ENCODE peak calls at places on chromosomes 7 and 10, in ten cellular contexts. U is heart right ventricle, K is BJ, N is AG04449, P is GM12865, L is right atrium auricular region, D is GM12864, R is cardiac muscle cell, V is psoas muscle, S is A549. A is an unnamed sample.

GRCh38 chr10:71985542-71986250 is 21.5 kb downstream of the CHST3 start:
- DNase-seq in U (peak), K (peak), N (no peak), P (peak), L (no peak), D (peak), R (peak), V (peak), S (no peak), A (peak)

GRCh38 chr7:5750026-5750425 is 31.4 kb downstream of the RNF216 start:
- DNase-seq in U (no peak), K (no peak), N (no peak), P (no peak), L (no peak), D (no peak), R (peak), V (no peak), S (no peak), A (no peak)

GRCh38 chr10:70589762-70590662 is 12.5 kb downstream of the PRF1 start:
- DNase-seq in U (peak), K (no peak), N (no peak), P (no peak), L (no peak), D (no peak), R (peak), V (no peak), S (no peak), A (peak)

GRCh38 chr7:79063019-79063698 is 390.3 kb downstream of the MAGI2 start:
- DNase-seq in U (no peak), K (no peak), N (no peak), P (no peak), L (no peak), D (no peak), R (no peak), V (no peak), S (no peak), A (no peak)

GRCh38 chr10:97127960-97128850 is 57.6 kb downstream of the SLIT1 start:
- DNase-seq in U (no peak), K (no peak), N (no peak), P (no peak), L (no peak), D (no peak), R (no peak), V (no peak), S (no peak), A (peak)

GRCh38 chr7:91850455-91850854 is 30.0 kb downstream of the MTERF1 start:
- DNase-seq in U (no peak), K (no peak), N (no peak), P (no peak), L (no peak), D (no peak), R (peak), V (no peak), S (no peak), A (peak)

GRCh38 chr7:153399554-153399940 is 640.0 kb downstream of the ACTR3B start:
- DNase-seq in U (no peak), K (no peak), N (no peak), P (no peak), L (no peak), D (no peak), R (no peak), V (no peak), S (no peak), A (no peak)

GRCh38 chr7:113256883-113257531 is 138.7 kb upstream of the SMIM30 start:
- DNase-seq in U (no peak), K (no peak), N (no peak), P (no peak), L (no peak), D (no peak), R (peak), V (no peak), S (no peak), A (peak)

GRCh38 chr10:11043446-11044127 is 25.9 kb downstream of the CELF2 start:
- DNase-seq in U (no peak), K (no peak), N (no peak), P (no peak), L (no peak), D (no peak), R (no peak), V (no peak), S (no peak), A (no peak)

GRCh38 chr7:102883098-102883860 is 29.5 kb upstream of the LRRC17 start:
- DNase-seq in U (no peak), K (no peak), N (no peak), P (no peak), L (no peak), D (no peak), R (peak), V (no peak), S (no peak), A (peak)

GRCh38 chr10:101617102-101617823 is 29.1 kb downstream of the DPCD start:
- DNase-seq in U (no peak), K (no peak), N (no peak), P (peak), L (no peak), D (peak), R (peak), V (no peak), S (peak), A (no peak)

GRCh38 chr7:156999611-157000046 is 10.8 kb downstream of the MNX1 start:
- DNase-seq in U (no peak), K (no peak), N (no peak), P (no peak), L (no peak), D (no peak), R (no peak), V (no peak), S (no peak), A (no peak)

GRCh38 chr7:134300988-134301387 is 15.7 kb downstream of the SLC35B4 start:
- DNase-seq in U (no peak), K (no peak), N (no peak), P (no peak), L (no peak), D (no peak), R (no peak), V (no peak), S (no peak), A (no peak)

GRCh38 chr7:114310344-114311118 is 104.1 kb upstream of the FOXP2 start:
- DNase-seq in U (no peak), K (no peak), N (no peak), P (peak), L (no peak), D (no peak), R (no peak), V (no peak), S (no peak), A (no peak)

GRCh38 chr10:86671419-86671818 is 3.1 kb downstream of the LDB3 start:
- DNase-seq in U (no peak), K (no peak), N (no peak), P (no peak), L (no peak), D (no peak), R (no peak), V (no peak), S (no peak), A (no peak)

GRCh38 chr7:104794154-104794553 is 219.9 kb upstream of the KMT2E start:
- DNase-seq in U (no peak), K (no peak), N (no peak), P (no peak), L (no peak), D (no peak), R (no peak), V (no peak), S (no peak), A (no peak)

GRCh38 chr10:103765981-103766380 is 89.4 kb downstream of the SH3PXD2A start:
- DNase-seq in U (no peak), K (no peak), N (no peak), P (peak), L (no peak), D (no peak), R (no peak), V (no peak), S (no peak), A (no peak)

GRCh38 chr7:3187378-3188040 is 113.5 kb upstream of the SDK1 start:
- DNase-seq in U (no peak), K (no peak), N (no peak), P (no peak), L (no peak), D (no peak), R (no peak), V (no peak), S (no peak), A (no peak)

GRCh38 chr10:10259013-10259412 is 758.7 kb upstream of the CELF2 start:
- DNase-seq in U (no peak), K (no peak), N (no peak), P (no peak), L (no peak), D (no peak), R (no peak), V (no peak), S (no peak), A (no peak)

GRCh38 chr7:133070562-133070961 is 11.3 kb downstream of the CHCHD3 start:
- DNase-seq in U (no peak), K (no peak), N (no peak), P (no peak), L (no peak), D (no peak), R (peak), V (no peak), S (no peak), A (no peak)

GRCh38 chr10:15487376-15487775 is 116.3 kb upstream of the FAM171A1 start:
- DNase-seq in U (no peak), K (no peak), N (no peak), P (no peak), L (no peak), D (no peak), R (no peak), V (no peak), S (no peak), A (no peak)

GRCh38 chr10:70603439-70603778 is 868 bp upstream of the PRF1 start:
- DNase-seq in U (no peak), K (no peak), N (no peak), P (no peak), L (peak), D (no peak), R (no peak), V (no peak), S (no peak), A (no peak)

GRCh38 chr10:16822726-16823360 is 5.6 kb upstream of the RSU1 start:
- DNase-seq in U (no peak), K (no peak), N (no peak), P (no peak), L (no peak), D (no peak), R (no peak), V (no peak), S (no peak), A (no peak)
- H3K4me3 ChIP-seq in U (no peak), K (no peak), N (no peak), P (no peak), L (no peak), D (no peak), R (no peak), V (no peak), S (no peak), A (no peak)

GRCh38 chr7:135327458-135327857 is 93.8 kb downstream of the STRA8 start:
- DNase-seq in U (no peak), K (no peak), N (no peak), P (no peak), L (no peak), D (no peak), R (no peak), V (no peak), S (no peak), A (no peak)
- TF ChIP-seq CTCF in U (no peak), K (no peak), N (no peak), P (no peak), L (no peak), D (no peak), R (no peak), V (no peak), S (no peak), A (no peak)

GRCh38 chr10:14173391-14173705 is 157.4 kb downstream of the FRMD4A start:
- DNase-seq in U (no peak), K (no peak), N (no peak), P (peak), L (no peak), D (no peak), R (no peak), V (no peak), S (no peak), A (peak)
- H3K4me3 ChIP-seq in U (peak), K (peak), N (peak), P (peak), L (peak), D (peak), R (peak), V (peak), S (peak), A (peak)

DNA sequence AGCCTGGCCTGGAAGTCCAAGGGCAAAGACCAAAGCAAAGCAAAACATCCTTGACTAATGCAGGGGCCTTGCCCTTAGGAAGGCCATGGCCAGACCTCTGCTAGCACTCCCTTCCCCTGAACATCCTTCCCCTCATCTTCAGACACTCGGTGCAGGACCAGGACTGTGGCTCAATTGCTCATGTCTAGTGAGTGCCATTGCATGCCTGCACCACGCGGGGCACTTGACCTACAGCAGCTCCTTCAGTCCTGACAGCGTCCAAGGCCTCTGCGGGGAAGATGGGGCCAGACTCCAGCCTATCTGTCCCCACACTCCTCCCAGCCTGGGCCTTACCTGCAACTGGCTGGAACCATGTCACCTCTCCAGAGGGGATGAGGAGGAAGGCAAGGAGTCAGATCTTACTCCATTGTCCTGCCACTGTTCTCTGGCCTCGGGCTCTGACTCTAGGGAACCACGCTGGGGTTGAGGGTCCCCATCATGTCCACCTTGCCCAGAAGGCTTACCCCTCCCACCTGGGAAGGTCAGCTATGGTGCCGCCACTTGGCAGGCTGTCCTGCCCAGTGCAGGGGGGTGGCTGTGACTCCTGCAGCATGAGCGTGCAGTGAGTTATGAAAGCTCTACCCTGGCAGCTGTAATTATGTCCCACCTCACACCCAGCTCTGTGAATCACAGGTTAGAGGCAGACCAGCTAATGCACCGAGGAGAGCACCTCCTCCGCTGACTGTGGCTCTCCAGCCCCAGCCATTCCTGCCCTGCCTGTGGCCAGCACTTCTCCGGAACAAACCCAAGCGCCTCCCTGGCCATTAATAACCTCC is 16.1 kb downstream of the DRGX start:
- DNase-seq in U (no peak), K (no peak), N (no peak), P (peak), L (no peak), D (no peak), R (no peak), V (no peak), S (peak), A (peak)
- TF ChIP-seq CTCF in U (no peak), K (peak), N (peak), P (peak), L (peak), D (peak), R (peak), V (no peak), S (no peak), A (peak)

GRCh38 chr10:57221674-57222073 is 860.6 kb upstream of the ZWINT start:
- DNase-seq in U (no peak), K (no peak), N (no peak), P (no peak), L (no peak), D (no peak), R (no peak), V (no peak), S (no peak), A (no peak)
- H3K4me3 ChIP-seq in U (no peak), K (no peak), N (no peak), P (no peak), L (no peak), D (no peak), R (no peak), V (no peak), S (no peak), A (no peak)

DNA sequence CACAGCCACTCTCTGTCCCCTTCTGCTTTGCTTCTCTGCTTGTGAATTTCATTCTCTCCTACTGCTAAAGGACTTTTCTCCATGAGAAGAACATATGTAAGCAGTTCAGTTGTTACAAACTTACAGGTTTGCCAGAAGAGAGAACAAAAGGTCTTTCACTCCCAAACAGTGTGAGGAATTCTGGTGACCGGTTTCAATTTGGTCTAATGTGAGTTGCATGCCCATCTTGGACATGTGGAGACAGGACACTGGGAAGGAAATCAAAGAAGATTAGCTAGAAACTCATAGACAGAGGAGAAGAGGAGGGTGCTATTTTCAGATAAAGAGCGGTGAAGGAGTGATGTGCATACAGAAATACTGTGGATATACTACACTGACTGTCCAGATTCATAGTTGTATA is 209.5 kb upstream of the INHBA start:
- DNase-seq in U (no peak), K (no peak), N (no peak), P (no peak), L (no peak), D (no peak), R (no peak), V (no peak), S (no peak), A (no peak)
- TF ChIP-seq CTCF in U (no peak), K (no peak), N (no peak), P (no peak), L (no peak), D (no peak), R (no peak), V (no peak), S (no peak), A (no peak)

DNA sequence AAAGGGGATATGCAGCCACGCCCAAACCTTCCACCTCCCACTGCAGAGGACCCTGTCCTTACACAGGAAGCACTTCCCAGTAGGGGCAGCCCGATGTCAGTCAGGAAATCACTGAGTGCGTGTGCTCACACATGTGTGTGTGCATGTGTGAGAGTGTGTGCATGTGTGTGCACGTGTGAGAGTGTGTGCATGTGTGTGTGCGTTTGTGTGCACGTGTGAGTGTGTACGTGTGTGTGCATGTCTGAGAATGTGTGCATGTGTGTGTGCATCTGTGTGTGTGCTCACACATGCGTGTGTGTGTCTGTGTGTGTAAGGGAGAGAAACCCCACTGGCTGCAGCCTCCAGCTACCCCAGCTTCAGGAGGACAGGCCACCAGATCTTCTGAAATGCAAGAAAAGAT is 229.3 kb downstream of the KCNMA1 start:
- DNase-seq in U (no peak), K (no peak), N (no peak), P (no peak), L (no peak), D (no peak), R (no peak), V (no peak), S (no peak), A (no peak)
- H3K4me3 ChIP-seq in U (no peak), K (no peak), N (no peak), P (no peak), L (no peak), D (no peak), R (no peak), V (no peak), S (no peak), A (no peak)